ENCODE peak calls at places on chromosome 16, in six cellular contexts. U, F, J, W, M and Z are unnamed samples.

GRCh38 chr16:15835136-15835878 is 21.5 kb downstream of the MYH11 start:
- DNase-seq in U (no peak), F (no peak), J (no peak), W (no peak), M (no peak), Z (no peak)

GRCh38 chr16:80117731-80118130 is 423.1 kb upstream of the DYNLRB2 start:
- DNase-seq in U (no peak), F (no peak), J (no peak), W (no peak), M (no peak), Z (no peak)

GRCh38 chr16:2246301-2246885 is 5.0 kb downstream of the ECI1 start:
- DNase-seq in U (no peak), F (no peak), J (no peak), W (no peak), M (no peak), Z (no peak)

GRCh38 chr16:57802635-57803412 is 533 bp upstream of the KIFC3 start:
- DNase-seq in U (peak; percentile 34), F (no peak), J (peak; percentile 46), W (no peak), M (no peak), Z (no peak)

GRCh38 chr16:51402785-51403184 is 251.7 kb upstream of the SALL1 start:
- DNase-seq in U (no peak), F (no peak), J (peak; percentile 45), W (no peak), M (no peak), Z (no peak)

GRCh38 chr16:4114257-4115208 is 1.7 kb downstream of the ADCY9 start:
- DNase-seq in U (no peak), F (no peak), J (no peak), W (no peak), M (no peak), Z (no peak)

GRCh38 chr16:12229759-12230594 is 253.4 kb downstream of the SNX29 start:
- DNase-seq in U (no peak), F (no peak), J (peak; percentile 15), W (peak; percentile 28), M (no peak), Z (no peak)

GRCh38 chr16:12874135-12874534 is 27.3 kb upstream of the SHISA9 start:
- DNase-seq in U (no peak), F (no peak), J (peak; percentile 34), W (peak; percentile 32), M (no peak), Z (no peak)

GRCh38 chr16:79297805-79298204 is 302.7 kb downstream of the MAF start:
- DNase-seq in U (no peak), F (no peak), J (no peak), W (no peak), M (no peak), Z (no peak)

GRCh38 chr16:27253526-27253930 is 15.0 kb downstream of the NSMCE1 start:
- DNase-seq in U (no peak), F (no peak), J (peak; percentile 77), W (no peak), M (no peak), Z (no peak)

GRCh38 chr16:68719993-68720489 is 17.1 kb upstream of the CDH1 start:
- DNase-seq in U (no peak), F (no peak), J (no peak), W (no peak), M (no peak), Z (no peak)

GRCh38 chr16:46801428-46802049 is 29.4 kb downstream of the C16orf87 start:
- DNase-seq in U (no peak), F (no peak), J (peak; percentile 46), W (no peak), M (no peak), Z (no peak)

GRCh38 chr16:68436581-68436980 is 11.7 kb downstream of the SMPD3 start:
- DNase-seq in U (no peak), F (no peak), J (no peak), W (no peak), M (no peak), Z (no peak)

GRCh38 chr16:75494184-75494583 is 1.1 kb downstream of the CHST6 start:
- DNase-seq in U (no peak), F (no peak), J (no peak), W (no peak), M (no peak), Z (no peak)

GRCh38 chr16:68298907-68299515 is 11.7 kb downstream of the SLC7A6OS start:
- DNase-seq in U (no peak), F (no peak), J (peak; percentile 74), W (no peak), M (no peak), Z (no peak)

GRCh38 chr16:51039638-51040331 is 111.3 kb downstream of the SALL1 start:
- DNase-seq in U (no peak), F (no peak), J (no peak), W (no peak), M (no peak), Z (no peak)

GRCh38 chr16:58280846-58281301 is 14.0 kb downstream of the PRSS54 start:
- DNase-seq in U (no peak), F (no peak), J (no peak), W (no peak), M (no peak), Z (no peak)

GRCh38 chr16:67942510-67943255 is 1.2 kb downstream of the LCAT start:
- DNase-seq in U (no peak), F (no peak), J (no peak), W (no peak), M (no peak), Z (no peak)

GRCh38 chr16:2597560-2597902 is 59.7 kb downstream of the PDPK1 start:
- DNase-seq in U (no peak), F (no peak), J (no peak), W (no peak), M (no peak), Z (no peak)

GRCh38 chr16:31094088-31094423 is 541 bp downstream of the VKORC1 start:
- DNase-seq in U (no peak), F (no peak), J (no peak), W (no peak), M (no peak), Z (no peak)

GRCh38 chr16:22901563-22901962 is 87.6 kb downstream of the HS3ST2 start:
- DNase-seq in U (no peak), F (no peak), J (no peak), W (no peak), M (no peak), Z (no peak)

GRCh38 chr16:30985401-30986128 is 558 bp downstream of the HSD3B7 start:
- DNase-seq in U (no peak), F (peak; percentile 70), J (no peak), W (no peak), M (peak; percentile 82), Z (peak; percentile 64)

GRCh38 chr16:31077592-31078199 is 3.5 kb downstream of the ZNF646 start:
- DNase-seq in U (no peak), F (no peak), J (no peak), W (no peak), M (no peak), Z (no peak)

GRCh38 chr16:67936124-67936875 is at the start of gene PSMB10:
- DNase-seq in U (no peak), F (no peak), J (peak; percentile 32), W (peak; percentile 38), M (no peak), Z (peak; percentile 60)

GRCh38 chr16:76654421-76654820 is 377.2 kb downstream of the CNTNAP4 start:
- DNase-seq in U (no peak), F (no peak), J (no peak), W (no peak), M (no peak), Z (no peak)

GRCh38 chr16:76650579-76650978 is 373.4 kb downstream of the CNTNAP4 start:
- DNase-seq in U (no peak), F (no peak), J (no peak), W (no peak), M (no peak), Z (no peak)

GRCh38 chr16:76656951-76657498 is 379.8 kb downstream of the CNTNAP4 start:
- DNase-seq in U (no peak), F (no peak), J (no peak), W (no peak), M (no peak), Z (no peak)

GRCh38 chr16:76653390-76654026 is 376.3 kb downstream of the CNTNAP4 start:
- DNase-seq in U (peak; percentile 15), F (no peak), J (peak; percentile 70), W (no peak), M (no peak), Z (no peak)
- TF ChIP-seq CTCF in U (peak; percentile 78), F (peak; percentile 36), J (peak; percentile 74), W (peak; percentile 17), M (peak; percentile 36), Z (no peak)

GRCh38 chr16:85479972-85480726 is 133.0 kb upstream of the GSE1 start:
- DNase-seq in U (peak; percentile 26), F (no peak), J (no peak), W (no peak), M (peak; percentile 75), Z (no peak)
- TF ChIP-seq CTCF in U (peak; percentile 51), F (no peak), J (no peak), W (no peak), M (peak; percentile 81), Z (no peak)

DNA sequence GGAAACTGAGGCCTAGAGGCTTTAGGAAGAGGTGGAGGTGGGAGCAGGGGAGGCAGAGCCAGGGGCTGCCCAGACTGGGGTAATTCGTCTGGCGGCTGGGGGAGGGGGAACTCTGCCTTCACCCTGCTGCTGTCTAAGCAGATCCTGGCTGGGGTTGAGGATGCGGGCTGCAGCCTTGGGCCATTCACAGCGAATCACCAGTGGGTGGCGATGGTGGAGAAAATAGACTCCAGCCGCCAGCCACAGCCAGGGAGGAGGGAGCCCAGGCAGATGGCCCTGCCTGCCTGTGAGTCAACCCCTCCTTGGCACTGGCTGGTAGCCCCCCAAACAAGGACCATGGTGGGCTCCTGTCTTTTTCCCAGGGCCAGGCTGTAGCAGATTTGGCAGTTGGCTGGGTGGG is 41.7 kb upstream of the CDH5 start:
- DNase-seq in U (peak; percentile 26), F (no peak), J (peak; percentile 18), W (no peak), M (no peak), Z (no peak)
- TF ChIP-seq CTCF in U (peak; percentile 28), F (no peak), J (peak; percentile 15), W (peak; percentile 17), M (no peak), Z (no peak)

GRCh38 chr16:61098505-61098904 is 937.7 kb downstream of the CDH8 start:
- DNase-seq in U (no peak), F (no peak), J (no peak), W (no peak), M (no peak), Z (no peak)
- TF ChIP-seq CTCF in U (no peak), F (no peak), J (no peak), W (no peak), M (no peak), Z (no peak)

GRCh38 chr16:73483934-73484712 is 436.2 kb upstream of the ZFHX3 start:
- DNase-seq in U (no peak), F (no peak), J (no peak), W (no peak), M (no peak), Z (peak; percentile 10)
- TF ChIP-seq CTCF in U (no peak), F (no peak), J (no peak), W (no peak), M (no peak), Z (no peak)

DNA sequence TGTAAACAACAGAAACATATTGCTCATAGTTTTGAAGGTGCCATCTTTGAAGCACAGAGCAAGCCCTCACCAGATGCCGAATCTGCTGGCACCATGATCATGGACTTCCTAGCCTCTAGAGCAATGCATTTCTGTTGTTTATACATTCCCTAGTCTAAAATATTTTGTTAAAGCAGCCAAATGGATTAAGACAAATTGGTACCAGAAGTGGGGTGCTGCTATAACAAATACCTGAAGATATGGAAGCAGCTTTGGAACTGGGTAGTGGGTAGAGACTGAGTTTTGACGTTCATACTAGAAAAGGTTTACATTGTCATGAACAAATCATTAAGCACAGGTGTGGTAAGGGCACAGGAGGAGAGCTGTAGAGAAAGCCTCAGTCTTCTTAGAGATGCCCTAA is 13.6 kb downstream of the SGF29 start:
- DNase-seq in U (no peak), F (no peak), J (no peak), W (no peak), M (no peak), Z (no peak)
- TF ChIP-seq CTCF in U (no peak), F (no peak), J (no peak), W (no peak), M (no peak), Z (no peak)